ENCODE peak calls at places on chromosome X, in ten cellular contexts. M, X, F, K, J, I, E, P, L and W are unnamed samples.

GRCh38 chrX:86604620-86605019 is 456.4 kb downstream of the DACH2 start:
- DNase-seq in J (no peak), M (no peak), E (no peak), L (no peak), X (no peak), F (no peak), P (no peak), K (no peak), I (no peak), W (no peak)

GRCh38 chrX:77918568-77918967 is 8.1 kb downstream of the ATP7A start:
- DNase-seq in M (no peak), P (no peak), I (no peak), K (no peak), X (no peak), E (peak), J (no peak), F (no peak), L (no peak), W (no peak)

GRCh38 chrX:83511208-83511607 is 3.1 kb downstream of the POU3F4 start:
- DNase-seq in I (no peak), P (no peak), K (peak), L (no peak), X (no peak), E (no peak), J (no peak), M (no peak), F (no peak), W (no peak)

GRCh38 chrX:21975827-21976226 is 35.3 kb downstream of the SMS start:
- DNase-seq in K (no peak), M (peak), L (no peak), E (peak), J (no peak), I (peak), X (peak), F (peak), P (no peak), W (no peak)

GRCh38 chrX:38365939-38366338 is 13.5 kb downstream of the OTC start:
- DNase-seq in E (no peak), I (no peak), K (no peak), M (no peak), P (no peak), F (no peak), J (no peak), X (no peak), L (no peak), W (no peak)

GRCh38 chrX:38117485-38117884 is 103.2 kb downstream of the SRPX start:
- DNase-seq in M (no peak), I (peak), X (no peak), P (no peak), E (peak), F (no peak), K (no peak), J (no peak), L (no peak), W (no peak)

GRCh38 chrX:42748067-42748850 is 29.7 kb downstream of the PPP1R2C start:
- DNase-seq in E (peak), I (no peak), L (no peak), F (no peak), J (no peak), M (peak), P (no peak), X (no peak), K (peak), W (no peak)

GRCh38 chrX:45749375-45749774 is 548.7 kb upstream of the DIPK2B start:
- DNase-seq in M (no peak), E (no peak), L (no peak), F (no peak), X (no peak), J (no peak), K (no peak), I (no peak), P (no peak), W (no peak)

GRCh38 chrX:16319929-16320328 is 152.6 kb downstream of the MAGEB17 start:
- DNase-seq in P (no peak), E (no peak), M (no peak), I (no peak), F (peak), X (no peak), L (no peak), J (no peak), K (no peak), W (no peak)

DNA sequence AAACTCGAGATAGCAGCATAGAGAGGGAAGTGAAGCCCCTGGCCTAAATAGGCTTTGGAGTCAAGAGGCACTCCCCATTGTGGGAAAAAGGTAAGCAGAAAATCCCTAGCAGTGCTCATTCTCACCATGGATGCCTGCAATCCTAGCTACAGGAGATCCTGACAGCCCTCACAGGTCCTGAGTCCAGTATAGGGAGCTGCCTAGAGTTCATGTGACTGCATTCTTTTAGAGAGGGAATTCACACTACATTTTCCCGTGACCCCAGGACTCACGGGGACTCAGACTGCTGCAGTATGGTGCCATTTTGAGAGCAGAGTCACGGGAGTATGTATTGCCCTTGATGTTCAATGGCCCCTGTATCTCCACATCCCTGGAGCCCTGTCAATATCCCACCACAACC is 82.4 kb downstream of the MAGED1 start:
- DNase-seq in L (no peak), P (no peak), J (no peak), I (no peak), F (no peak), X (no peak), E (no peak), M (no peak), K (peak), W (no peak)
- TF ChIP-seq CTCF in L (no peak), P (no peak), J (no peak), I (no peak), F (no peak), X (no peak), E (no peak), M (no peak), K (no peak), W (no peak)

DNA sequence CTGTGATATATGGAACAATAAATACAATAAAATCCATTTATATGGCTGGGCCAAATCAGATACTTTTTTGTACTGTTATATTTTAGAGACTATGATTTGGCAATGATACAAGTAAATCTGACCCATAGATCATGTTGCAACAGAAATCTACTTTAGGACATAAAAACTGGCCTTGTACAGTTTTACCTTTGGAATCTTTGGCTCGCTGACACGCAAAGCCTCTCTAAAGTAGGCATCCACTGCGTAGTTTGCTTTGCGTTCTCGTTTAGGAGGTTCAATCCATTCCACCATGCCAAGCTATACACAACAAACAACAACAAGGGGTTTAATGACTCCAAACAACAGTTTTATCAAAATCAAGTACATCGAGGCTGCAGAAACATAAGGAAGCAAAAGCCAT is 42.4 kb downstream of the SMARCA1 start:
- DNase-seq in L (no peak), K (no peak), P (no peak), X (no peak), E (no peak), F (no peak), I (no peak), M (no peak), J (no peak), W (no peak)
- H3K4me3 ChIP-seq in L (no peak), K (no peak), P (no peak), X (no peak), E (no peak), F (no peak), I (no peak), M (no peak), J (no peak), W (no peak)

GRCh38 chrX:85309717-85310116 is 65.9 kb downstream of the ZNF711 start:
- DNase-seq in K (peak), J (no peak), F (no peak), P (no peak), X (peak), E (no peak), I (no peak), M (no peak), L (no peak), W (no peak)
- TF ChIP-seq CTCF in K (peak), J (peak), F (no peak), P (peak), X (no peak), E (peak), I (no peak), M (no peak), L (no peak), W (peak)

GRCh38 chrX:10518073-10518472 is 102.3 kb downstream of the MID1 start:
- DNase-seq in M (no peak), X (no peak), E (no peak), L (no peak), I (no peak), K (no peak), J (no peak), P (no peak), F (no peak), W (no peak)
- H3K4me3 ChIP-seq in M (no peak), X (no peak), E (no peak), L (no peak), I (no peak), K (no peak), J (no peak), P (no peak), F (no peak), W (no peak)

DNA sequence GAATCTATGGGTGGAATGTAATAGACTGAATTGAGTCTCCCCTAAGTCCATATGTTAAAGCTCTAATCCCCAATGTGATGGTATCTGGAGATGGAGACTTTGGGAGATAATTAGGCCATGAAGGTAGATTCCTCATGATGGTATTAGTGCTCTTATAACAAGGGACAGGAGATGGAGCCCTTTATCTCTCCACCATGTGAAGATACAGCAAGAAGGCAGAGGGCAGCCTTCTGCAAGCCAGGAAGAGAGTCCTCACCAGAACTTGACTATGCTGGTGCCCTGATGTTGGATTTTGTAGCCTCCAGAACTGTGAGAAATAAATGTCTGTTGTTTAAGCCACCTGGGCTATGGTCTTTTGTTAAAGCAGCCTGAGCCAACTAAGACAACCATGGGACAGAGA is 76.4 kb upstream of the F8A3 start:
- DNase-seq in X (peak), F (no peak), K (no peak), M (no peak), P (no peak), E (no peak), I (no peak), J (no peak), L (no peak), W (no peak)
- TF ChIP-seq CTCF in X (no peak), F (no peak), K (peak), M (no peak), P (peak), E (peak), I (no peak), J (no peak), L (no peak), W (no peak)

GRCh38 chrX:131068945-131069719 is 11.0 kb downstream of the ARHGAP36 start:
- DNase-seq in P (no peak), E (no peak), L (no peak), F (no peak), X (peak), M (no peak), K (peak), I (no peak), J (no peak), W (peak)
- H3K4me3 ChIP-seq in P (no peak), E (no peak), L (no peak), F (no peak), X (peak), M (no peak), K (no peak), I (no peak), J (no peak), W (peak)

DNA sequence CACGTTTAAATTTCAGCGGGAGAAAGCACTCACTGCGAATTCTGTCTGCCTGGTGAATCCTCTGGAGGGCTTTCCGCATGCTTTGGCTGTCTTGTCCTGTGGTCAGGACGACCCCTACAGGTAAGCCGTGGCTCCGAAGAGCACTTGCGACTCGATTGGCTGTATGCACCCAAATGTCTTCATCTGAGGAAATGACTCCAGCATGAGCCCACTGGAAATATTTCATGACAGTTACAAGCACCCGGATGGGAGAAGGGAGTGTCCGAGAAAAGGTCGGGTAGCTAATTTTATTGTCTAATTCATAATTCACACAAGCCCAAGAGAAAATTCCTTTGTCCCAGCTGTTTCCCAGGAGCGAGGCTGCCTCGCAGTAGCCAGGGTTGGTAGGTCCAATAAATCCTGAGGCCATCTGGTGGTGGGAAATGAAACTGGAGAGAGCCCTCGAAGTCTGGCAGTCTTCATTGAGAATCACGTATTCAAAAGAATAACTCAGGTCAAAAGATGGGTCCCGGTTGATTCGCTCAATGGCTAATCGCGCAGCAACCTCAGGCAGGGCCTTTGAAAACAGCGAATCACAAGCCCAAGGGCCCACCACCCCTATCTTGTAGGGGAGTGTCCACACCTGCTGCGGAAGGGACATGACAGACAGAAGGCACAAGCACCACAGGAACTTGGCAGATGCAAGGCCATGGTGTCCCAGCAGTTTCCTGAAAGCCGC is 6.6 kb downstream of the GUCY2F start:
- DNase-seq in J (no peak), M (peak), F (peak), I (peak), K (peak), P (no peak), X (peak), L (peak), E (peak), W (peak)
- TF ChIP-seq CTCF in J (peak), M (peak), F (peak), I (peak), K (peak), P (peak), X (peak), L (peak), E (peak), W (peak)